ENCODE peak calls at places on chromosomes 16 and 17, in ten cellular contexts. One of them, this sample, is unnamed.
A peak's percentile ranks its signal among the peaks of the same experiment; 100 is the strongest.

GRCh38 chr17:78844301-78845005 is 3.8 kb upstream of the USP36 start:
- DNase-seq in pancreas: no peak
- DNase-seq in small intestine: no peak
- DNase-seq in heart right ventricle: no peak
- DNase-seq in mesendoderm: no peak
- DNase-seq in neural progenitor cell: no peak
- DNase-seq in caudate nucleus: no peak
- DNase-seq in RWPE1: no peak
- DNase-seq in SK-N-SH: no peak
- DNase-seq in A549: no peak
- DNase-seq in this sample: peak; percentile 26

GRCh38 chr17:80457236-80457856 is 19.1 kb downstream of the NPTX1 start:
- DNase-seq in pancreas: peak; percentile 29
- DNase-seq in small intestine: no peak
- DNase-seq in heart right ventricle: no peak
- DNase-seq in mesendoderm: no peak
- DNase-seq in neural progenitor cell: no peak
- DNase-seq in caudate nucleus: no peak
- DNase-seq in RWPE1: no peak
- DNase-seq in SK-N-SH: no peak
- DNase-seq in A549: no peak
- DNase-seq in this sample: peak; percentile 48

GRCh38 chr16:68079616-68080344 is 5.4 kb upstream of the NFATC3 start:
- DNase-seq in pancreas: no peak
- DNase-seq in small intestine: peak; percentile 91
- DNase-seq in heart right ventricle: peak; percentile 88
- DNase-seq in mesendoderm: no peak
- DNase-seq in neural progenitor cell: no peak
- DNase-seq in caudate nucleus: no peak
- DNase-seq in RWPE1: no peak
- DNase-seq in SK-N-SH: no peak
- DNase-seq in A549: no peak
- DNase-seq in this sample: peak; percentile 77

GRCh38 chr17:79276824-79277223 is 202.2 kb downstream of the ENGASE start:
- DNase-seq in pancreas: peak; percentile 89
- DNase-seq in small intestine: no peak
- DNase-seq in heart right ventricle: no peak
- DNase-seq in mesendoderm: no peak
- DNase-seq in neural progenitor cell: no peak
- DNase-seq in caudate nucleus: no peak
- DNase-seq in RWPE1: no peak
- DNase-seq in SK-N-SH: no peak
- DNase-seq in A549: no peak
- DNase-seq in this sample: no peak

GRCh38 chr17:40815381-40815780 is 7.0 kb downstream of the KRT10 start:
- DNase-seq in pancreas: no peak
- DNase-seq in small intestine: no peak
- DNase-seq in heart right ventricle: no peak
- DNase-seq in mesendoderm: no peak
- DNase-seq in neural progenitor cell: no peak
- DNase-seq in caudate nucleus: no peak
- DNase-seq in RWPE1: no peak
- DNase-seq in SK-N-SH: no peak
- DNase-seq in A549: no peak
- DNase-seq in this sample: no peak

GRCh38 chr17:28385037-28385797 is 13.7 kb downstream of the SARM1 start:
- DNase-seq in pancreas: peak; percentile 84
- DNase-seq in small intestine: peak; percentile 40
- DNase-seq in heart right ventricle: no peak
- DNase-seq in mesendoderm: no peak
- DNase-seq in neural progenitor cell: peak; percentile 31
- DNase-seq in caudate nucleus: no peak
- DNase-seq in RWPE1: no peak
- DNase-seq in SK-N-SH: no peak
- DNase-seq in A549: no peak
- DNase-seq in this sample: no peak

GRCh38 chr17:40345161-40346034 is 19.1 kb downstream of the GJD3 start:
- DNase-seq in pancreas: peak; percentile 90
- DNase-seq in small intestine: peak; percentile 99
- DNase-seq in heart right ventricle: peak; percentile 83
- DNase-seq in mesendoderm: peak; percentile 96
- DNase-seq in neural progenitor cell: peak; percentile 90
- DNase-seq in caudate nucleus: no peak
- DNase-seq in RWPE1: peak; percentile 76
- DNase-seq in SK-N-SH: peak; percentile 74
- DNase-seq in A549: peak; percentile 85
- DNase-seq in this sample: peak; percentile 83

GRCh38 chr16:74760007-74760767 is 14.4 kb downstream of the FA2H start:
- DNase-seq in pancreas: no peak
- DNase-seq in small intestine: no peak
- DNase-seq in heart right ventricle: no peak
- DNase-seq in mesendoderm: no peak
- DNase-seq in neural progenitor cell: no peak
- DNase-seq in caudate nucleus: no peak
- DNase-seq in RWPE1: no peak
- DNase-seq in SK-N-SH: no peak
- DNase-seq in A549: peak; percentile 84
- DNase-seq in this sample: no peak

GRCh38 chr16:11510178-11510973 is 76.3 kb downstream of the LITAF start:
- DNase-seq in pancreas: no peak
- DNase-seq in small intestine: no peak
- DNase-seq in heart right ventricle: no peak
- DNase-seq in mesendoderm: no peak
- DNase-seq in neural progenitor cell: no peak
- DNase-seq in caudate nucleus: no peak
- DNase-seq in RWPE1: no peak
- DNase-seq in SK-N-SH: no peak
- DNase-seq in A549: no peak
- DNase-seq in this sample: no peak
- H3K27ac ChIP-seq in pancreas: no peak overlapping the region
- H3K27ac ChIP-seq in small intestine: no peak overlapping the region
- H3K27ac ChIP-seq in heart right ventricle: no peak overlapping the region
- H3K27ac ChIP-seq in mesendoderm: no peak overlapping the region
- H3K27ac ChIP-seq in neural progenitor cell: no peak overlapping the region
- H3K27ac ChIP-seq in caudate nucleus: no peak overlapping the region
- H3K27ac ChIP-seq in RWPE1: no peak overlapping the region
- H3K27ac ChIP-seq in SK-N-SH: no peak overlapping the region
- H3K27ac ChIP-seq in A549: no peak overlapping the region
- H3K27ac ChIP-seq in this sample: peak overlapping the region; percentile 64

GRCh38 chr17:50783193-50783660 is 15.9 kb upstream of the ANKRD40CL start:
- DNase-seq in pancreas: peak; percentile 94
- DNase-seq in small intestine: peak; percentile 80
- DNase-seq in heart right ventricle: peak; percentile 86
- DNase-seq in mesendoderm: peak; percentile 93
- DNase-seq in neural progenitor cell: peak; percentile 86
- DNase-seq in caudate nucleus: peak; percentile 59
- DNase-seq in RWPE1: peak; percentile 92
- DNase-seq in SK-N-SH: peak; percentile 97
- DNase-seq in A549: peak; percentile 99
- DNase-seq in this sample: peak; percentile 91

GRCh38 chr17:50787106-50787505 is 19.8 kb upstream of the ANKRD40CL start:
- DNase-seq in pancreas: no peak
- DNase-seq in small intestine: no peak
- DNase-seq in heart right ventricle: no peak
- DNase-seq in mesendoderm: no peak
- DNase-seq in neural progenitor cell: no peak
- DNase-seq in caudate nucleus: no peak
- DNase-seq in RWPE1: peak; percentile 67
- DNase-seq in SK-N-SH: no peak
- DNase-seq in A549: no peak
- DNase-seq in this sample: no peak

GRCh38 chr17:50783905-50784304 is 16.6 kb upstream of the ANKRD40CL start:
- DNase-seq in pancreas: no peak
- DNase-seq in small intestine: no peak
- DNase-seq in heart right ventricle: no peak
- DNase-seq in mesendoderm: no peak
- DNase-seq in neural progenitor cell: no peak
- DNase-seq in caudate nucleus: no peak
- DNase-seq in RWPE1: no peak
- DNase-seq in SK-N-SH: no peak
- DNase-seq in A549: no peak
- DNase-seq in this sample: no peak

GRCh38 chr17:50785942-50786570 is 18.7 kb upstream of the ANKRD40CL start:
- DNase-seq in pancreas: no peak
- DNase-seq in small intestine: no peak
- DNase-seq in heart right ventricle: peak; percentile 30
- DNase-seq in mesendoderm: no peak
- DNase-seq in neural progenitor cell: no peak
- DNase-seq in caudate nucleus: no peak
- DNase-seq in RWPE1: no peak
- DNase-seq in SK-N-SH: no peak
- DNase-seq in A549: no peak
- DNase-seq in this sample: no peak

DNA sequence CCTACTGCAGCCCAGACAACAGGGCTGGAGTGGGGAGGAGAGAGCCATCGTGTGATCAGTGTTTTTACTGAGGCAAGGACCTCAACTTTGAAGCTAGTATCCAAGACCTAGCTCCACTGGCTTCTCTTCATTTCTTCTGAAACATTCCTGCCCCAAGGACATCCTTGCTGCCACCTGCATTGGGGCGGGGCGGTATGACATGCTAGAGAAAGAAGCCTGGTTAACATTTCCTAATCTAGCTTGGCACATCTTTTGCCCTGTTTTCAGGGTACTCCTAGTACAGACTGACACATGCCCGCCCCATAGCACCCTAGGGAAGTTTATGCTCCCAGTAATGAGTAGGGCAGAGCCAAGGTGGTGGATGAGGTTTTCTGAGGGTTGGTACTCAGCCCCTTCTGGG is 17.8 kb upstream of the ANKRD40CL start:
- DNase-seq in pancreas: no peak
- DNase-seq in small intestine: no peak
- DNase-seq in heart right ventricle: no peak
- DNase-seq in mesendoderm: no peak
- DNase-seq in neural progenitor cell: no peak
- DNase-seq in caudate nucleus: no peak
- DNase-seq in RWPE1: no peak
- DNase-seq in SK-N-SH: no peak
- DNase-seq in A549: no peak
- DNase-seq in this sample: no peak
- H3K27ac ChIP-seq in pancreas: peak overlapping the region; percentile 38
- H3K27ac ChIP-seq in small intestine: no peak overlapping the region
- H3K27ac ChIP-seq in heart right ventricle: no peak overlapping the region
- H3K27ac ChIP-seq in mesendoderm: no peak overlapping the region
- H3K27ac ChIP-seq in neural progenitor cell: no peak overlapping the region
- H3K27ac ChIP-seq in caudate nucleus: peak overlapping the region; percentile 75
- H3K27ac ChIP-seq in RWPE1: peak overlapping the region; percentile 74
- H3K27ac ChIP-seq in SK-N-SH: no peak overlapping the region
- H3K27ac ChIP-seq in A549: no peak overlapping the region
- H3K27ac ChIP-seq in this sample: no peak overlapping the region

GRCh38 chr17:42119301-42119700 is 1.9 kb downstream of the KAT2A start:
- DNase-seq in pancreas: peak; percentile 72
- DNase-seq in small intestine: peak; percentile 16
- DNase-seq in heart right ventricle: no peak
- DNase-seq in mesendoderm: no peak
- DNase-seq in neural progenitor cell: no peak
- DNase-seq in caudate nucleus: no peak
- DNase-seq in RWPE1: no peak
- DNase-seq in SK-N-SH: no peak
- DNase-seq in A549: no peak
- DNase-seq in this sample: no peak

GRCh38 chr17:42118545-42118944 is 2.6 kb downstream of the KAT2A start:
- DNase-seq in pancreas: no peak
- DNase-seq in small intestine: peak; percentile 37
- DNase-seq in heart right ventricle: no peak
- DNase-seq in mesendoderm: peak; percentile 57
- DNase-seq in neural progenitor cell: peak; percentile 44
- DNase-seq in caudate nucleus: no peak
- DNase-seq in RWPE1: no peak
- DNase-seq in SK-N-SH: peak; percentile 56
- DNase-seq in A549: peak; percentile 84
- DNase-seq in this sample: no peak

GRCh38 chr17:42121066-42121769 is at the start of gene KAT2A:
- DNase-seq in pancreas: peak; percentile 93
- DNase-seq in small intestine: peak; percentile 84
- DNase-seq in heart right ventricle: peak; percentile 80
- DNase-seq in mesendoderm: peak; percentile 91
- DNase-seq in neural progenitor cell: peak; percentile 93
- DNase-seq in caudate nucleus: peak; percentile 80
- DNase-seq in RWPE1: peak; percentile 91
- DNase-seq in SK-N-SH: peak; percentile 97
- DNase-seq in A549: peak; percentile 99
- DNase-seq in this sample: peak; percentile 90

GRCh38 chr17:42122371-42123303 is at the start of gene HSPB9:
- DNase-seq in pancreas: peak; percentile 96
- DNase-seq in small intestine: peak; percentile 91
- DNase-seq in heart right ventricle: no peak
- DNase-seq in mesendoderm: peak; percentile 86
- DNase-seq in neural progenitor cell: peak; percentile 86
- DNase-seq in caudate nucleus: peak; percentile 35
- DNase-seq in RWPE1: no peak
- DNase-seq in SK-N-SH: no peak
- DNase-seq in A549: no peak
- DNase-seq in this sample: peak; percentile 79

GRCh38 chr17:42120161-42121065 is 754 bp downstream of the KAT2A start:
- DNase-seq in pancreas: peak; percentile 75
- DNase-seq in small intestine: no peak
- DNase-seq in heart right ventricle: no peak
- DNase-seq in mesendoderm: no peak
- DNase-seq in neural progenitor cell: peak; percentile 79
- DNase-seq in caudate nucleus: no peak
- DNase-seq in RWPE1: peak; percentile 48
- DNase-seq in SK-N-SH: peak; percentile 91
- DNase-seq in A549: peak; percentile 82
- DNase-seq in this sample: no peak
- H3K27ac ChIP-seq in pancreas: no peak overlapping the region
- H3K27ac ChIP-seq in small intestine: no peak overlapping the region
- H3K27ac ChIP-seq in heart right ventricle: no peak overlapping the region
- H3K27ac ChIP-seq in mesendoderm: no peak overlapping the region
- H3K27ac ChIP-seq in neural progenitor cell: peak overlapping the region; percentile 64
- H3K27ac ChIP-seq in caudate nucleus: peak overlapping the region; percentile 36
- H3K27ac ChIP-seq in RWPE1: peak overlapping the region; percentile 71
- H3K27ac ChIP-seq in SK-N-SH: no peak overlapping the region
- H3K27ac ChIP-seq in A549: peak overlapping the region; percentile 98
- H3K27ac ChIP-seq in this sample: peak overlapping the region; percentile 79

GRCh38 chr16:2057438-2057837 is 9.7 kb downstream of the TSC2 start:
- DNase-seq in pancreas: peak; percentile 55
- DNase-seq in small intestine: no peak
- DNase-seq in heart right ventricle: no peak
- DNase-seq in mesendoderm: no peak
- DNase-seq in neural progenitor cell: no peak
- DNase-seq in caudate nucleus: no peak
- DNase-seq in RWPE1: no peak
- DNase-seq in SK-N-SH: no peak
- DNase-seq in A549: no peak
- DNase-seq in this sample: no peak

GRCh38 chr16:2054543-2055245 is 6.9 kb downstream of the TSC2 start:
- DNase-seq in pancreas: peak; percentile 90
- DNase-seq in small intestine: peak; percentile 78
- DNase-seq in heart right ventricle: no peak
- DNase-seq in mesendoderm: no peak
- DNase-seq in neural progenitor cell: no peak
- DNase-seq in caudate nucleus: no peak
- DNase-seq in RWPE1: no peak
- DNase-seq in SK-N-SH: no peak
- DNase-seq in A549: no peak
- DNase-seq in this sample: no peak

GRCh38 chr16:2058901-2059300 is 11.1 kb downstream of the TSC2 start:
- DNase-seq in pancreas: no peak
- DNase-seq in small intestine: no peak
- DNase-seq in heart right ventricle: no peak
- DNase-seq in mesendoderm: no peak
- DNase-seq in neural progenitor cell: peak; percentile 57
- DNase-seq in caudate nucleus: no peak
- DNase-seq in RWPE1: no peak
- DNase-seq in SK-N-SH: no peak
- DNase-seq in A549: no peak
- DNase-seq in this sample: no peak

GRCh38 chr16:2056077-2056476 is 8.3 kb downstream of the TSC2 start:
- DNase-seq in pancreas: peak; percentile 66
- DNase-seq in small intestine: no peak
- DNase-seq in heart right ventricle: no peak
- DNase-seq in mesendoderm: peak; percentile 29
- DNase-seq in neural progenitor cell: no peak
- DNase-seq in caudate nucleus: no peak
- DNase-seq in RWPE1: no peak
- DNase-seq in SK-N-SH: no peak
- DNase-seq in A549: no peak
- DNase-seq in this sample: no peak

GRCh38 chr16:2056681-2057407 is 9.1 kb downstream of the TSC2 start:
- DNase-seq in pancreas: peak; percentile 64
- DNase-seq in small intestine: no peak
- DNase-seq in heart right ventricle: no peak
- DNase-seq in mesendoderm: peak; percentile 38
- DNase-seq in neural progenitor cell: peak; percentile 59
- DNase-seq in caudate nucleus: no peak
- DNase-seq in RWPE1: no peak
- DNase-seq in SK-N-SH: no peak
- DNase-seq in A549: no peak
- DNase-seq in this sample: no peak
- H3K27ac ChIP-seq in pancreas: no peak overlapping the region
- H3K27ac ChIP-seq in small intestine: no peak overlapping the region
- H3K27ac ChIP-seq in heart right ventricle: no peak overlapping the region
- H3K27ac ChIP-seq in mesendoderm: no peak overlapping the region
- H3K27ac ChIP-seq in neural progenitor cell: no peak overlapping the region
- H3K27ac ChIP-seq in caudate nucleus: no peak overlapping the region
- H3K27ac ChIP-seq in RWPE1: peak overlapping the region; percentile 18
- H3K27ac ChIP-seq in SK-N-SH: no peak overlapping the region
- H3K27ac ChIP-seq in A549: no peak overlapping the region
- H3K27ac ChIP-seq in this sample: no peak overlapping the region

This sample was measured in psoas muscle.